ENCODE peak calls at places on chromosomes 2 and 18, in five cellular contexts. F is HL-60; M is brain pericyte; Z is AML-193; U is stimulated activated CD8-positive, alpha-beta memory T cell treated with anti-CD3 and anti-CD28 coated beads, Interleukin-15, amount 100 ng/mL, for 24 hours. S is an unnamed sample.

GRCh38 chr18:79525556-79526467 is 130.1 kb downstream of the NFATC1 start:
- DNase-seq in F (no peak), U (no peak), Z (no peak), M (no peak), S (no peak)

GRCh38 chr18:6741290-6741689 is 11.8 kb downstream of the ARHGAP28 start:
- DNase-seq in Z (no peak), M (peak), U (no peak), F (no peak), S (no peak)

GRCh38 chr2:164913640-164914346 is 41.5 kb downstream of the SLC38A11 start:
- DNase-seq in M (no peak), F (no peak), Z (peak), U (no peak), S (no peak)

GRCh38 chr2:109258905-109259540 is 130.0 kb downstream of the SH3RF3 start:
- DNase-seq in M (no peak), Z (no peak), F (no peak), U (no peak), S (no peak)

GRCh38 chr2:130346041-130346740 is 3.5 kb downstream of the IMP4 start:
- DNase-seq in U (no peak), Z (no peak), M (no peak), F (no peak), S (no peak)

GRCh38 chr2:98975611-98976010 is 39.6 kb upstream of the CRACDL start:
- DNase-seq in U (no peak), M (no peak), F (no peak), Z (no peak), S (no peak)

GRCh38 chr2:124024491-124025348 is at the start of gene CNTNAP5:
- DNase-seq in U (no peak), F (no peak), Z (no peak), M (no peak), S (peak)

GRCh38 chr2:48310581-48310980 is 219.4 kb upstream of the STON1 start:
- DNase-seq in M (no peak), F (no peak), Z (no peak), U (no peak), S (no peak)

GRCh38 chr2:226813148-226813701 is 13.6 kb upstream of the IRS1 start:
- DNase-seq in M (no peak), Z (no peak), F (no peak), U (no peak), S (no peak)

GRCh38 chr2:172655091-172655837 is 80.4 kb upstream of the RAPGEF4 start:
- DNase-seq in M (no peak), F (no peak), U (no peak), Z (no peak), S (no peak)

GRCh38 chr2:175930504-175930903 is 71.6 kb downstream of the LNPK start:
- DNase-seq in F (no peak), M (no peak), U (no peak), Z (no peak), S (no peak)

GRCh38 chr2:110770308-110770695 is 37.9 kb downstream of the ACOXL start:
- DNase-seq in F (no peak), Z (no peak), M (no peak), U (no peak), S (no peak)

GRCh38 chr2:32683520-32684086 is 55.8 kb downstream of the TTC27 start:
- DNase-seq in F (no peak), U (no peak), Z (no peak), M (no peak), S (no peak)

GRCh38 chr18:63022429-63023022 is 297.0 kb downstream of the BCL2 start:
- DNase-seq in F (no peak), U (no peak), Z (no peak), M (no peak), S (no peak)

GRCh38 chr2:47299555-47299954 is 103.4 kb upstream of the MSH2 start:
- DNase-seq in M (no peak), F (no peak), Z (peak), U (no peak), S (no peak)

GRCh38 chr2:71602581-71602980 is 149.2 kb downstream of the DYSF start:
- DNase-seq in Z (no peak), F (no peak), M (no peak), U (no peak), S (no peak)

GRCh38 chr2:150630587-150631235 is 143.2 kb upstream of the RND3 start:
- DNase-seq in U (no peak), Z (no peak), F (no peak), M (no peak), S (no peak)

GRCh38 chr18:70288171-70288850 is 534 bp upstream of the SOCS6 start:
- DNase-seq in M (no peak), Z (no peak), U (no peak), F (no peak), S (no peak)

GRCh38 chr2:27264253-27264752 is 1.5 kb upstream of the SLC30A3 start:
- DNase-seq in Z (no peak), U (no peak), F (no peak), M (no peak), S (no peak)

S was measured in GDM1.